ENCODE peak calls at places on chromosomes 3 and 15, in eight cellular contexts. One of them, this sample, is unnamed.

GRCh38 chr3:174247671-174248070 is 611.5 kb upstream of the NAALADL2 start:
- DNase-seq in ovary: no peak
- DNase-seq in GM23338: no peak
- DNase-seq in cardiac fibroblast: no peak
- DNase-seq in CD8-positive, alpha-beta T cell: no peak
- DNase-seq in adrenal gland: no peak
- DNase-seq in tibial nerve: no peak
- DNase-seq in psoas muscle: no peak
- DNase-seq in this sample: no peak

GRCh38 chr3:30188713-30189112 is 417.7 kb upstream of the TGFBR2 start:
- DNase-seq in psoas muscle: peak; percentile 13
- DNase-seq in CD8-positive, alpha-beta T cell: no peak
- DNase-seq in adrenal gland: no peak
- DNase-seq in ovary: no peak
- DNase-seq in GM23338: no peak
- DNase-seq in tibial nerve: no peak
- DNase-seq in cardiac fibroblast: peak; percentile 50
- DNase-seq in this sample: no peak

GRCh38 chr3:46858456-46858855 is 4.8 kb downstream of the MYL3 start:
- DNase-seq in GM23338: no peak
- DNase-seq in ovary: no peak
- DNase-seq in CD8-positive, alpha-beta T cell: no peak
- DNase-seq in adrenal gland: no peak
- DNase-seq in cardiac fibroblast: no peak
- DNase-seq in tibial nerve: no peak
- DNase-seq in psoas muscle: no peak
- DNase-seq in this sample: no peak

GRCh38 chr3:179700716-179701115 is 47.9 kb downstream of the USP13 start:
- DNase-seq in cardiac fibroblast: no peak
- DNase-seq in psoas muscle: no peak
- DNase-seq in adrenal gland: no peak
- DNase-seq in tibial nerve: no peak
- DNase-seq in ovary: no peak
- DNase-seq in CD8-positive, alpha-beta T cell: no peak
- DNase-seq in GM23338: no peak
- DNase-seq in this sample: no peak

GRCh38 chr3:177468331-177468730 is 271.0 kb upstream of the TBL1XR1 start:
- DNase-seq in cardiac fibroblast: peak; percentile 88
- DNase-seq in adrenal gland: no peak
- DNase-seq in ovary: no peak
- DNase-seq in GM23338: no peak
- DNase-seq in CD8-positive, alpha-beta T cell: no peak
- DNase-seq in psoas muscle: peak; percentile 66
- DNase-seq in tibial nerve: peak; percentile 40
- DNase-seq in this sample: no peak

GRCh38 chr3:72470899-72471298 is 377.3 kb downstream of the SHQ1 start:
- DNase-seq in adrenal gland: no peak
- DNase-seq in CD8-positive, alpha-beta T cell: no peak
- DNase-seq in tibial nerve: no peak
- DNase-seq in cardiac fibroblast: no peak
- DNase-seq in psoas muscle: no peak
- DNase-seq in GM23338: no peak
- DNase-seq in ovary: no peak
- DNase-seq in this sample: no peak

GRCh38 chr15:25091421-25092158 is 136.8 kb downstream of the SNRPN start:
- DNase-seq in adrenal gland: no peak
- DNase-seq in cardiac fibroblast: no peak
- DNase-seq in CD8-positive, alpha-beta T cell: peak; percentile 13
- DNase-seq in ovary: no peak
- DNase-seq in psoas muscle: no peak
- DNase-seq in GM23338: no peak
- DNase-seq in tibial nerve: no peak
- DNase-seq in this sample: no peak

GRCh38 chr3:15754047-15754446 is 43.7 kb downstream of the ANKRD28 start:
- DNase-seq in CD8-positive, alpha-beta T cell: no peak
- DNase-seq in cardiac fibroblast: peak; percentile 81
- DNase-seq in psoas muscle: no peak
- DNase-seq in GM23338: no peak
- DNase-seq in ovary: no peak
- DNase-seq in tibial nerve: no peak
- DNase-seq in adrenal gland: no peak
- DNase-seq in this sample: no peak

GRCh38 chr3:189563841-189564563 is 67.2 kb upstream of the TP63 start:
- DNase-seq in ovary: no peak
- DNase-seq in adrenal gland: no peak
- DNase-seq in GM23338: no peak
- DNase-seq in tibial nerve: no peak
- DNase-seq in CD8-positive, alpha-beta T cell: no peak
- DNase-seq in psoas muscle: no peak
- DNase-seq in cardiac fibroblast: peak; percentile 90
- DNase-seq in this sample: peak; percentile 88

GRCh38 chr3:81742581-81742980 is 18.9 kb downstream of the GBE1 start:
- DNase-seq in ovary: no peak
- DNase-seq in adrenal gland: no peak
- DNase-seq in tibial nerve: no peak
- DNase-seq in GM23338: no peak
- DNase-seq in cardiac fibroblast: peak; percentile 41
- DNase-seq in psoas muscle: no peak
- DNase-seq in CD8-positive, alpha-beta T cell: no peak
- DNase-seq in this sample: no peak

GRCh38 chr15:82968066-82968465 is 15.5 kb upstream of the HOMER2 start:
- DNase-seq in psoas muscle: no peak
- DNase-seq in GM23338: no peak
- DNase-seq in adrenal gland: no peak
- DNase-seq in tibial nerve: no peak
- DNase-seq in ovary: no peak
- DNase-seq in CD8-positive, alpha-beta T cell: no peak
- DNase-seq in cardiac fibroblast: peak; percentile 39
- DNase-seq in this sample: no peak

GRCh38 chr3:65669163-65669875 is 369.4 kb downstream of the MAGI1 start:
- DNase-seq in cardiac fibroblast: peak; percentile 72
- DNase-seq in adrenal gland: peak; percentile 39
- DNase-seq in GM23338: no peak
- DNase-seq in ovary: no peak
- DNase-seq in psoas muscle: no peak
- DNase-seq in tibial nerve: peak; percentile 35
- DNase-seq in CD8-positive, alpha-beta T cell: no peak
- DNase-seq in this sample: no peak

GRCh38 chr3:23811117-23811487 is 5.3 kb downstream of the UBE2E1 start:
- DNase-seq in adrenal gland: no peak
- DNase-seq in psoas muscle: no peak
- DNase-seq in GM23338: peak; percentile 47
- DNase-seq in CD8-positive, alpha-beta T cell: no peak
- DNase-seq in tibial nerve: no peak
- DNase-seq in cardiac fibroblast: peak; percentile 23
- DNase-seq in ovary: no peak
- DNase-seq in this sample: peak; percentile 49

GRCh38 chr15:100224206-100225185 is 117.3 kb downstream of the ADAMTS17 start:
- DNase-seq in CD8-positive, alpha-beta T cell: no peak
- DNase-seq in cardiac fibroblast: no peak
- DNase-seq in psoas muscle: no peak
- DNase-seq in adrenal gland: peak; percentile 64
- DNase-seq in tibial nerve: peak; percentile 14
- DNase-seq in ovary: no peak
- DNase-seq in GM23338: peak; percentile 33
- DNase-seq in this sample: no peak

GRCh38 chr3:39260957-39261356 is 18.9 kb downstream of the CX3CR1 start:
- DNase-seq in ovary: peak; percentile 68
- DNase-seq in psoas muscle: peak; percentile 85
- DNase-seq in adrenal gland: peak; percentile 78
- DNase-seq in GM23338: peak; percentile 61
- DNase-seq in tibial nerve: peak; percentile 91
- DNase-seq in cardiac fibroblast: peak; percentile 96
- DNase-seq in CD8-positive, alpha-beta T cell: no peak
- DNase-seq in this sample: peak; percentile 74

GRCh38 chr15:91723959-91724358 is 129.5 kb upstream of the SLCO3A1 start:
- DNase-seq in adrenal gland: no peak
- DNase-seq in GM23338: no peak
- DNase-seq in CD8-positive, alpha-beta T cell: no peak
- DNase-seq in ovary: no peak
- DNase-seq in cardiac fibroblast: no peak
- DNase-seq in psoas muscle: no peak
- DNase-seq in tibial nerve: no peak
- DNase-seq in this sample: no peak

GRCh38 chr3:55482496-55483195 is 4.5 kb downstream of the WNT5A start:
- DNase-seq in tibial nerve: no peak
- DNase-seq in ovary: peak; percentile 54
- DNase-seq in cardiac fibroblast: no peak
- DNase-seq in GM23338: peak; percentile 85
- DNase-seq in adrenal gland: no peak
- DNase-seq in CD8-positive, alpha-beta T cell: no peak
- DNase-seq in psoas muscle: no peak
- DNase-seq in this sample: no peak

GRCh38 chr3:55484191-55484644 is 2.9 kb downstream of the WNT5A start:
- DNase-seq in cardiac fibroblast: no peak
- DNase-seq in GM23338: peak; percentile 60
- DNase-seq in CD8-positive, alpha-beta T cell: no peak
- DNase-seq in adrenal gland: no peak
- DNase-seq in psoas muscle: no peak
- DNase-seq in tibial nerve: no peak
- DNase-seq in ovary: no peak
- DNase-seq in this sample: no peak

GRCh38 chr3:55483196-55484095 is 3.7 kb downstream of the WNT5A start:
- DNase-seq in psoas muscle: no peak
- DNase-seq in adrenal gland: no peak
- DNase-seq in tibial nerve: no peak
- DNase-seq in GM23338: peak; percentile 52
- DNase-seq in cardiac fibroblast: no peak
- DNase-seq in ovary: peak; percentile 29
- DNase-seq in CD8-positive, alpha-beta T cell: no peak
- DNase-seq in this sample: no peak

GRCh38 chr3:55481918-55482495 is 5.1 kb downstream of the WNT5A start:
- DNase-seq in cardiac fibroblast: peak; percentile 61
- DNase-seq in psoas muscle: peak; percentile 25
- DNase-seq in adrenal gland: no peak
- DNase-seq in GM23338: peak; percentile 64
- DNase-seq in tibial nerve: no peak
- DNase-seq in CD8-positive, alpha-beta T cell: no peak
- DNase-seq in ovary: peak; percentile 57
- DNase-seq in this sample: no peak

DNA sequence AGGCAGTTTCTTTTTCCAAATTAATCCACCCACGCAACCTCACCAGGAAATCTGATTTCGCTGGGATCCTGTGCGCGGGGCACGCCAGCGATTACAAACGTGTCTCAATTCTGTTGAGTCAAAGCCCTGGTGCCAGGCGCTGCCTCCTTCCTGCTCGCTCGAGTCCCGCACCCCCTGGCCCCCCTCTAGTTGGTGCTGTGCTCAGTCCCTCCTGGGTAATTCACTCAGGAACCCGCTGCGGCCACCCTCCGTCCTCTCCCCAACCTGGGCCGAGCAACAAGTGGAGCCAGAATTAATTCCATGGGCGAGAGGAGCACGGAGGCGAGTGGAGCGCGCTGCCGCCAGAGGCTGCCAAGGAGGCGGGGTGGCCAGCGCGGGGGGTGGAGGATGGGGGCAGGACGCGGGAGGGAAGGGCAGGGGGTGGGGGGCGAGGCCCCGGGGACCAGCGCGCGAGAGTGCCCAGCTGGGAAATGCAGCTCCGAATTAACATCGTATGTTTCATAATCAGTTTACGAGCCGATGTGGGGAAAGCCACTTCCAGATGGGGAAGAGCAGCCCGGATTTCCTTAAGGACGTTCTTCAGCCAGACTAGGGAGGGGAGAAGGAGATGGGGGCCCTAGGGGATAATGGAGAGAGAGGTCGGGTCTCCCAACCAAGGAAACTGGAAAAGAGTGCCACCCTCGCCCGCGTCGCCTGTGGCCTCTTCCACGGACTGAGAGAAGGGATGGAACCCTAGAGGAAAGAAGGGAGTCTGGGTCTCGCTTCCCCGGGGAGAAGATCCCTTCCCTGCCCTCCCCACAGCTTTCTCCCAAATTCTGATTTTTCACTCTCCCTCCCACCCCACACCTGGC is 5.8 kb downstream of the WNT5A start:
- DNase-seq in tibial nerve: no peak
- DNase-seq in adrenal gland: no peak
- DNase-seq in ovary: peak; percentile 54
- DNase-seq in psoas muscle: peak; percentile 39
- DNase-seq in cardiac fibroblast: peak; percentile 69
- DNase-seq in CD8-positive, alpha-beta T cell: no peak
- DNase-seq in GM23338: peak; percentile 48
- DNase-seq in this sample: no peak
- H3K4me3 ChIP-seq in tibial nerve: peak overlapping the region; percentile 26
- H3K4me3 ChIP-seq in adrenal gland: peak overlapping the region; percentile 42
- H3K4me3 ChIP-seq in ovary: peak overlapping the region; percentile 34
- H3K4me3 ChIP-seq in psoas muscle: peak overlapping the region; percentile 65
- H3K4me3 ChIP-seq in cardiac fibroblast: peak overlapping the region; percentile 39
- H3K4me3 ChIP-seq in CD8-positive, alpha-beta T cell: no peak overlapping the region
- H3K4me3 ChIP-seq in GM23338: peak overlapping the region; percentile 93
- H3K4me3 ChIP-seq in this sample: no peak overlapping the region

GRCh38 chr3:112116777-112117186 is 16.3 kb downstream of the GCSAM start:
- DNase-seq in adrenal gland: peak; percentile 5
- DNase-seq in tibial nerve: no peak
- DNase-seq in psoas muscle: no peak
- DNase-seq in GM23338: no peak
- DNase-seq in CD8-positive, alpha-beta T cell: no peak
- DNase-seq in cardiac fibroblast: no peak
- DNase-seq in ovary: no peak
- DNase-seq in this sample: peak; percentile 54
- TF ChIP-seq CTCF in adrenal gland: no peak
- TF ChIP-seq CTCF in tibial nerve: no peak
- TF ChIP-seq CTCF in psoas muscle: no peak
- TF ChIP-seq CTCF in GM23338: no peak
- TF ChIP-seq CTCF in CD8-positive, alpha-beta T cell: no peak
- TF ChIP-seq CTCF in cardiac fibroblast: no peak
- TF ChIP-seq CTCF in ovary: no peak
- TF ChIP-seq CTCF in this sample: no peak

DNA sequence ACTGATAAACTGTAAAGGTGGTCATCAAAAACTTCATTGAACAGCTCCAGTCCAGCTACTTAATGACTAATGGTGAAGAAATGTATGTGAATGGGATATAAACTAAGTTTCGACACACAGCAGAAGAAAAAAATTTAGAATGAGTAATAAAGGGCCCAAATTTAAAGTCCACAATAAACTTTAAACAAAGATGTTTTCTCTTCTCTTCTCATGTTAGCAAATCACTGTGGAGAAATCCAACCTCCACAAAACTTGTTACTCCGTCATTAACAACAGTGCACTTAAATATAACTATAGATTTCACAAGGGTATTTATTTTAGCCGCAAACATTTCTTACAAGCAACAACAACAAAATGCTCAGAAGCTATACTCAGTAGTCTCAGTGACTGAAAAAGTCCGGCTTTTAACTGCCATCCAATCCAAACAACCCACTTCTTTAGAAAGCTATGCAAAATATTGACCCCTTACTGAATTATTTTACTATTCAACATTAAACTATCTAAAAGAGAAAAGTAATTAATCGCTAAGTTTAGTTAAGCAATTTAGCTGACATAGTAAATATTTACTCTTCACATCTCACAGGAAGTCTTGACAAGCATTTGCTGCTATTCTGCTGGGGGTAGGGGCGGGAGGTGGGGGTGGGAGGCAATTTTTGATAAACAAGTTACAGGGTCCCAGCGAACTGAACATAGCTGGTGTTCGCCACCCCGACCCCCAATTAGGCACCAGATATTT is 2.5 kb downstream of the IGF2BP2 start:
- DNase-seq in psoas muscle: no peak
- DNase-seq in CD8-positive, alpha-beta T cell: no peak
- DNase-seq in adrenal gland: no peak
- DNase-seq in GM23338: no peak
- DNase-seq in cardiac fibroblast: peak; percentile 88
- DNase-seq in tibial nerve: no peak
- DNase-seq in ovary: no peak
- DNase-seq in this sample: no peak
- H3K4me3 ChIP-seq in psoas muscle: peak overlapping the region; percentile 73
- H3K4me3 ChIP-seq in CD8-positive, alpha-beta T cell: no peak overlapping the region
- H3K4me3 ChIP-seq in adrenal gland: peak overlapping the region; percentile 68
- H3K4me3 ChIP-seq in GM23338: peak overlapping the region; percentile 67
- H3K4me3 ChIP-seq in cardiac fibroblast: peak overlapping the region; percentile 92
- H3K4me3 ChIP-seq in tibial nerve: peak overlapping the region; percentile 73
- H3K4me3 ChIP-seq in ovary: no peak overlapping the region
- H3K4me3 ChIP-seq in this sample: peak overlapping the region; percentile 49

GRCh38 chr15:80856809-80857377 is 77.7 kb downstream of the CEMIP start:
- DNase-seq in tibial nerve: peak; percentile 12
- DNase-seq in cardiac fibroblast: no peak
- DNase-seq in GM23338: peak; percentile 38
- DNase-seq in CD8-positive, alpha-beta T cell: no peak
- DNase-seq in psoas muscle: peak; percentile 54
- DNase-seq in ovary: no peak
- DNase-seq in adrenal gland: peak; percentile 47
- DNase-seq in this sample: no peak
- TF ChIP-seq CTCF in tibial nerve: no peak
- TF ChIP-seq CTCF in cardiac fibroblast: no peak
- TF ChIP-seq CTCF in GM23338: no peak
- TF ChIP-seq CTCF in CD8-positive, alpha-beta T cell: no peak
- TF ChIP-seq CTCF in psoas muscle: no peak
- TF ChIP-seq CTCF in ovary: no peak
- TF ChIP-seq CTCF in adrenal gland: no peak
- TF ChIP-seq CTCF in this sample: no peak

This sample was measured in GM12865.